ENCODE peak calls at places on chromosomes 16 and 17, in four cellular contexts. One of them, this sample, is unnamed.

GRCh38 chr17:68592667-68593330 is 8.4 kb downstream of the FAM20A start:
- DNase-seq in cardiac muscle cell: no peak
- DNase-seq in left ventricle myocardium inferior: no peak
- DNase-seq in Peyer's patch: no peak
- DNase-seq in this sample: no peak

GRCh38 chr17:15341385-15341849 is at the start of gene TEKT3:
- DNase-seq in left ventricle myocardium inferior: peak
- DNase-seq in Peyer's patch: peak
- DNase-seq in cardiac muscle cell: peak
- DNase-seq in this sample: peak

GRCh38 chr17:8362651-8363332 is 13.7 kb downstream of the KRABD2 start:
- DNase-seq in Peyer's patch: no peak
- DNase-seq in left ventricle myocardium inferior: no peak
- DNase-seq in cardiac muscle cell: no peak
- DNase-seq in this sample: peak

GRCh38 chr17:60887607-60888028 is 210.0 kb downstream of the BCAS3 start:
- DNase-seq in left ventricle myocardium inferior: no peak
- DNase-seq in Peyer's patch: no peak
- DNase-seq in cardiac muscle cell: no peak
- DNase-seq in this sample: no peak

GRCh38 chr16:48384305-48384981 is 770 bp downstream of the SIAH1 start:
- DNase-seq in Peyer's patch: peak
- DNase-seq in left ventricle myocardium inferior: peak
- DNase-seq in cardiac muscle cell: peak
- DNase-seq in this sample: peak

GRCh38 chr17:17205368-17206148 is 575 bp downstream of the PLD6 start:
- DNase-seq in cardiac muscle cell: no peak
- DNase-seq in left ventricle myocardium inferior: peak
- DNase-seq in Peyer's patch: peak
- DNase-seq in this sample: peak

GRCh38 chr16:66389256-66390175 is 23.0 kb downstream of the CDH5 start:
- DNase-seq in Peyer's patch: no peak
- DNase-seq in cardiac muscle cell: no peak
- DNase-seq in left ventricle myocardium inferior: no peak
- DNase-seq in this sample: no peak

GRCh38 chr17:46869296-46869695 is 17.9 kb downstream of the WNT9B start:
- DNase-seq in Peyer's patch: no peak
- DNase-seq in left ventricle myocardium inferior: no peak
- DNase-seq in cardiac muscle cell: no peak
- DNase-seq in this sample: no peak

GRCh38 chr16:79601092-79601977 is 798 bp upstream of the MAF start:
- DNase-seq in left ventricle myocardium inferior: peak
- DNase-seq in Peyer's patch: no peak
- DNase-seq in cardiac muscle cell: peak
- DNase-seq in this sample: no peak

GRCh38 chr17:10210151-10210574 is 11.8 kb upstream of the GAS7 start:
- DNase-seq in cardiac muscle cell: no peak
- DNase-seq in left ventricle myocardium inferior: no peak
- DNase-seq in Peyer's patch: no peak
- DNase-seq in this sample: no peak

GRCh38 chr17:9444687-9445086 is 130.9 kb downstream of the STX8 start:
- DNase-seq in left ventricle myocardium inferior: no peak
- DNase-seq in cardiac muscle cell: no peak
- DNase-seq in Peyer's patch: no peak
- DNase-seq in this sample: no peak

GRCh38 chr17:45051060-45051719 is at the start of gene DCAKD:
- DNase-seq in Peyer's patch: peak
- DNase-seq in cardiac muscle cell: peak
- DNase-seq in left ventricle myocardium inferior: peak
- DNase-seq in this sample: peak

GRCh38 chr17:34255381-34255732 is 272 bp downstream of the CCL2 start:
- DNase-seq in cardiac muscle cell: no peak
- DNase-seq in left ventricle myocardium inferior: no peak
- DNase-seq in Peyer's patch: no peak
- DNase-seq in this sample: no peak

GRCh38 chr17:34254651-34255380 is at the start of gene CCL2:
- DNase-seq in left ventricle myocardium inferior: peak
- DNase-seq in cardiac muscle cell: peak
- DNase-seq in Peyer's patch: peak
- DNase-seq in this sample: peak

GRCh38 chr17:34254146-34254545 is 939 bp upstream of the CCL2 start:
- DNase-seq in left ventricle myocardium inferior: no peak
- DNase-seq in cardiac muscle cell: no peak
- DNase-seq in Peyer's patch: no peak
- DNase-seq in this sample: peak

GRCh38 chr17:34257299-34257985 is 2.4 kb downstream of the CCL2 start:
- DNase-seq in left ventricle myocardium inferior: no peak
- DNase-seq in cardiac muscle cell: no peak
- DNase-seq in Peyer's patch: no peak
- DNase-seq in this sample: no peak

DNA sequence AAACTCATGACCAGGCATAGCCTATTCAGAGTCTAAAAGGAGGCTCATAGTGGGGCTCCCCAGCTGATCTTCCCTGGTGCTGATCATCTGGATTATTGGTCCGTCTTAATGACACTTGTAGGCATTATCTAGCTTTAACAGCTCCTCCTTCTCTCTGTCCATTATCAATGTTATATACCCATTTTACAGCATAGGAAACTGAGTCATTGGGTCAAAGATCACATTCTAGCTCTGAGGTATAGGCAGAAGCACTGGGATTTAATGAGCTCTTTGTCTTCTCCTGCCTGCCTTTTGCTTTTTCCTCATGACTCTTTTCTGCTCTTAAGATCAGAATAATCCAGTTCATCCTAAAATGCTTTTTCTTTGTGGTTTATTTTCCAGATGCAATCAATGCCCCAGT is 756 bp downstream of the CCL2 start:
- DNase-seq in Peyer's patch: no peak
- DNase-seq in cardiac muscle cell: no peak
- DNase-seq in left ventricle myocardium inferior: no peak
- DNase-seq in this sample: no peak
- H3K4me3 ChIP-seq in Peyer's patch: peak
- H3K4me3 ChIP-seq in cardiac muscle cell: no peak
- H3K4me3 ChIP-seq in left ventricle myocardium inferior: peak
- H3K4me3 ChIP-seq in this sample: peak

DNA sequence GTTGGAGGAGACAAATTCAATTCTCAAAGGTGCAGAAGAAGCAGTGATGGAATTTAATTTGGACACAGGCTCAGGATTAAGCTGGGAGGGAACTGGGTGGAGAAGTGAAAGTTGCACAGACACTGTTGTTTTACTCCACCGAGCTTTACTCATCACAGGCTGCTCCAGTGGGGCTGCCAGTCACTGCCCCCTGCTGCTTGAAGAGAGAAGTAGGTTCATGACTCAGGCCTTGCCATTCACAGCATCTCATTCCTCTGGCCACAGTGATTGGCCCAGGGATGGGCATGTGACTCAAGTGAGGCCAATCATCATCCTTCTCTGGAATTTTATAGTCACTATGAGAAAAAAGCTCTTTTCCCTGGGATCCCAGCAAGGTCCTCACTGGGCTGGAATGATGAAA is 11.8 kb downstream of the GNAO1 start:
- DNase-seq in Peyer's patch: peak
- DNase-seq in left ventricle myocardium inferior: no peak
- DNase-seq in cardiac muscle cell: no peak
- DNase-seq in this sample: peak
- TF ChIP-seq CTCF in Peyer's patch: peak
- TF ChIP-seq CTCF in left ventricle myocardium inferior: peak
- TF ChIP-seq CTCF in cardiac muscle cell: peak
- TF ChIP-seq CTCF in this sample: no peak

DNA sequence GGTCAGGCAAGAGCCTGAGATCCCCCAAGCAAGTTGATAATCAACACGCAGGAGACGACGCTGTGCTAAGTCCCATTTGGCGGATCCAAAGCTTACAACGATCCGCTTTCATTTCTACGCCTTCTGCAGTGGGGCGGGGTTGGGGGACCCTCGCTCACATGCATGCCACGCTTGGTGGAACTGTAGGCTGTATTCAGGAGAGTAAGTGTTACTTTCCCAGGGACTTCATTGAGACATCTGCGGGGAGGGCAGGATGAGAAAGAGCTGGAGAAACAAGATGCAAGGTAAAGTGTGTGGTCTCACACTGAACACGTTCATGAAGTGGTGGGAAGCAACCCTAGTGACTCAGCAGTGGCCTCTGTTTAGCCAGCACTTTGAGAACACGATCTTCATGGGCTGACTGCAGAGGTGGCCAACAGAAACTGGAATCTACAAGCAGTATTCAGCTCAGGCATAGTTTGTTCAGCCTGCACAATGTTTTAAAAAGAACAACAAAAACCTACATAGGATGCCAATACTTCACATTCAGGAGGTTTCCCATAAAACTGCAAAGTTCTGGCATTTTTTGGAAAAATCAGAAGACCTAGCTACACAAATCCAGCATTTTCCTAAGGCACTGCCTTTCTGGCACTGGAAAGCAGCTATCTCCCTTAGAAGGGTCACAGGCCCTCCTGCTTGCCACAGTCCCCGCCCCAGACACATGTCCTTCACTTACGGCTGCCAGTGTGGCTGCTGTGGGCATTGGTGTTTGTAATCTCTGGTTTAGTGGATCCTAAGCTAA is 100.3 kb downstream of the XYLT1 start:
- DNase-seq in left ventricle myocardium inferior: no peak
- DNase-seq in cardiac muscle cell: no peak
- DNase-seq in Peyer's patch: no peak
- DNase-seq in this sample: no peak
- H3K4me3 ChIP-seq in left ventricle myocardium inferior: no peak
- H3K4me3 ChIP-seq in cardiac muscle cell: no peak
- H3K4me3 ChIP-seq in Peyer's patch: no peak
- H3K4me3 ChIP-seq in this sample: no peak

GRCh38 chr16:16096161-16096857 is 127.0 kb downstream of the ABCC6 start:
- DNase-seq in cardiac muscle cell: no peak
- DNase-seq in Peyer's patch: no peak
- DNase-seq in left ventricle myocardium inferior: peak
- DNase-seq in this sample: peak
- TF ChIP-seq CTCF in cardiac muscle cell: peak
- TF ChIP-seq CTCF in Peyer's patch: no peak
- TF ChIP-seq CTCF in left ventricle myocardium inferior: no peak
- TF ChIP-seq CTCF in this sample: peak

GRCh38 chr17:73402466-73402865 is 90.7 kb upstream of the CDC42EP4 start:
- DNase-seq in left ventricle myocardium inferior: no peak
- DNase-seq in Peyer's patch: no peak
- DNase-seq in cardiac muscle cell: no peak
- DNase-seq in this sample: no peak
- H3K4me3 ChIP-seq in left ventricle myocardium inferior: no peak
- H3K4me3 ChIP-seq in Peyer's patch: no peak
- H3K4me3 ChIP-seq in cardiac muscle cell: no peak
- H3K4me3 ChIP-seq in this sample: no peak

DNA sequence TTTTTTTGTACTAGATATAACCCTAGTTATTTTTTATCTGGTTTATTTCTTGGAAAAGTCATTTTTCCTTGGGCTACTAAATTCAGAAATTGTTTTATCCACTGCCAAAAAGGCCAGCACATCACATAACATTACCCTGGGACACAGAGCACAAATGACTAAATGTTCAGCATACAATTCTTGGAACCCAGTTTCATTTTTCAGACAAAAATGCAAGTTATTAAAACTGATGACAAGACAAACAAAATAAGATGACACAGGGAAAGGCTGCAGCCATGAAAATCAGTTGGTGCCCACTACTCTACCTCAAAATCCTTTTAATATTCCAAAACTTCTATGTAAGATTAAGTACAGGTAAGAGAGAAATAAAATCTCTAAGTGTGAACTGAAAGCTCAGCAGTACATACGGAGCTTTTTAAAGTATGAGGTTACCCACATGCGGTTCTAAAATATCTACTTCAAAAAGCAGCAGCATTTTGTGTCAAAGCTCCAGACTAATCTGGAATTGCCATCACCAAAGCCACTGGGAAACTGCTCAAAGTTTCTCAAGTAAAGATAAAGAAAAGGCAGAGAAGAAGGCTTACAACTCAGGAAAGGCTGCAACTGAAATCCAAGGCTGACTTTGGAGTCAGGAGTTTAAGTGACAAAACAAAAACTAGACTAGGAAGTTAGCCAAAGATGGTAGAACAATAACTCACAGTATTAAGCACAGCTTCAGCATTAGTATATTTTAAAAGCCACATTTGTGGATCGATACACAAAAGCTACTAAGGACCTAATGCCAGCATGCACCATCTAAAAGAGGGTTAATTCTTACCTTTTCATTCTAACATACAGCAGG is 41.4 kb downstream of the AP1G1 start:
- DNase-seq in left ventricle myocardium inferior: no peak
- DNase-seq in Peyer's patch: no peak
- DNase-seq in cardiac muscle cell: no peak
- DNase-seq in this sample: no peak
- TF ChIP-seq CTCF in left ventricle myocardium inferior: no peak
- TF ChIP-seq CTCF in Peyer's patch: no peak
- TF ChIP-seq CTCF in cardiac muscle cell: no peak
- TF ChIP-seq CTCF in this sample: no peak

GRCh38 chr17:7177210-7177953 is 1.8 kb downstream of the ASGR1 start:
- DNase-seq in Peyer's patch: peak
- DNase-seq in left ventricle myocardium inferior: peak
- DNase-seq in cardiac muscle cell: peak
- DNase-seq in this sample: peak

GRCh38 chr17:7176107-7176851 is 2.9 kb downstream of the ASGR1 start:
- DNase-seq in left ventricle myocardium inferior: no peak
- DNase-seq in Peyer's patch: no peak
- DNase-seq in cardiac muscle cell: no peak
- DNase-seq in this sample: no peak

GRCh38 chr17:7177954-7178477 is 1.2 kb downstream of the ASGR1 start:
- DNase-seq in cardiac muscle cell: peak
- DNase-seq in Peyer's patch: no peak
- DNase-seq in left ventricle myocardium inferior: no peak
- DNase-seq in this sample: no peak

GRCh38 chr17:7175363-7175733 is 3.8 kb downstream of the ASGR1 start:
- DNase-seq in cardiac muscle cell: no peak
- DNase-seq in left ventricle myocardium inferior: no peak
- DNase-seq in Peyer's patch: no peak
- DNase-seq in this sample: no peak

GRCh38 chr17:7176870-7177209 is 2.3 kb downstream of the ASGR1 start:
- DNase-seq in Peyer's patch: no peak
- DNase-seq in cardiac muscle cell: peak
- DNase-seq in left ventricle myocardium inferior: no peak
- DNase-seq in this sample: no peak
- H3K4me3 ChIP-seq in Peyer's patch: peak
- H3K4me3 ChIP-seq in cardiac muscle cell: peak
- H3K4me3 ChIP-seq in left ventricle myocardium inferior: peak
- H3K4me3 ChIP-seq in this sample: peak

DNA sequence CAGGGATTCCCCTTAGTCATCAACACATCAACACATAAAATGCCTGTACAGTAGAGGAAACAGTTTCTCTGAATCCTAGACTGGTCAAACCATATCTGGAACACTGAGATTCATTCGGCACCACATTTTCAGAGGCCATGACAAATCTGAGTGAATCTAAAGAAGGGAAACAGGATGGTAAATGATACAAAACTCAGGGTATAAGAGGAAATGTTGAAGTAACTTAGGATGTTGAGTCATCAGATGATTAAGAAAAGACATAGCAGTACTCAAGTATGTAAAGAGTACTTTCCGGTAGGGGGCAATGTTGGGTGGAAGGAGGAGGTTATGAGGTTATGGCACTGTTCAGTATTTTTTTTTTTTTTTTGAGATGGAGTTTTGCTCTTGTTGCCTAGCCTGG is 358.5 kb upstream of the PMFBP1 start:
- DNase-seq in Peyer's patch: no peak
- DNase-seq in left ventricle myocardium inferior: no peak
- DNase-seq in cardiac muscle cell: no peak
- DNase-seq in this sample: peak
- TF ChIP-seq CTCF in Peyer's patch: no peak
- TF ChIP-seq CTCF in left ventricle myocardium inferior: no peak
- TF ChIP-seq CTCF in cardiac muscle cell: peak
- TF ChIP-seq CTCF in this sample: peak

This sample was measured in foreskin fibroblast.